ENCODE peak calls at places on chromosome 15, in six cellular contexts. S is AG04449, T is sciatic nerve, E is WTC11, D is NCI-H1417, K is esophagus squamous epithelium. Q is an unnamed sample.

GRCh38 chr15:67829647-67830504 is 4.6 kb downstream of the SKOR1 start:
- DNase-seq in K (no peak), E (no peak), T (no peak), D (no peak), S (no peak), Q (no peak)

GRCh38 chr15:101675796-101676582 is 23.8 kb upstream of the TM2D3 start:
- DNase-seq in T (no peak), E (no peak), S (peak), D (no peak), K (no peak), Q (no peak)

GRCh38 chr15:28969511-28970085 is 83.8 kb downstream of the APBA2 start:
- DNase-seq in D (no peak), K (no peak), T (no peak), E (no peak), S (no peak), Q (no peak)

GRCh38 chr15:26889298-26889898 is 22.5 kb downstream of the GABRA5 start:
- DNase-seq in D (peak), K (no peak), S (no peak), E (peak), T (no peak), Q (no peak)

GRCh38 chr15:81531141-81531592 is 157.2 kb upstream of the TMC3 start:
- DNase-seq in S (no peak), D (no peak), T (no peak), E (peak), K (no peak), Q (no peak)

GRCh38 chr15:65089206-65089824 is 12.8 kb downstream of the KBTBD13 start:
- DNase-seq in D (no peak), E (no peak), T (no peak), K (no peak), S (no peak), Q (no peak)

GRCh38 chr15:59042041-59042440 is 54.6 kb downstream of the RNF111 start:
- DNase-seq in E (no peak), K (no peak), S (no peak), T (no peak), D (no peak), Q (no peak)

GRCh38 chr15:67175643-67176071 is 78.8 kb downstream of the AAGAB start:
- DNase-seq in T (peak), K (no peak), E (no peak), S (no peak), D (no peak), Q (no peak)

GRCh38 chr15:68487087-68487843 is 55.3 kb upstream of the ITGA11 start:
- DNase-seq in S (no peak), T (no peak), K (no peak), E (no peak), D (no peak), Q (peak)

GRCh38 chr15:33859992-33860545 is 108.2 kb upstream of the CHRM5 start:
- DNase-seq in K (no peak), T (no peak), D (no peak), S (no peak), E (no peak), Q (no peak)